ENCODE peak calls at places on chromosomes 7 and 10, in five cellular contexts. K is AG04450, D is fibroblast of pulmonary artery, I is GM13977, Y is right lobe of liver. S is an unnamed sample.

GRCh38 chr7:67937717-67938191 is 941.1 kb downstream of the TYW1 start:
- DNase-seq in K (no peak), I (no peak), Y (no peak), D (peak), S (no peak)

GRCh38 chr10:66259836-66260235 is 666.0 kb upstream of the LRRTM3 start:
- DNase-seq in I (no peak), Y (no peak), D (no peak), K (no peak), S (no peak)

GRCh38 chr10:37860494-37861190 is 3.2 kb upstream of the ZNF248 start:
- DNase-seq in K (peak), I (peak), D (peak), Y (no peak), S (no peak)

GRCh38 chr7:65846008-65846570 is 26.8 kb upstream of the VKORC1L1 start:
- DNase-seq in D (no peak), K (no peak), Y (no peak), I (no peak), S (no peak)

GRCh38 chr7:76343294-76343930 is 15.4 kb downstream of the YWHAG start:
- DNase-seq in D (no peak), Y (no peak), K (no peak), I (no peak), S (no peak)

GRCh38 chr7:43570688-43571365 is 12.1 kb upstream of the STK17A start:
- DNase-seq in I (peak), D (no peak), K (no peak), Y (no peak), S (no peak)

GRCh38 chr10:18713077-18713476 is 53.8 kb downstream of the ARL5B start:
- DNase-seq in D (peak), K (peak), Y (no peak), I (no peak), S (no peak)

GRCh38 chr7:84913731-84914130 is 273.1 kb downstream of the SEMA3D start:
- DNase-seq in D (no peak), K (no peak), Y (no peak), I (no peak), S (no peak)

GRCh38 chr10:101289541-101289940 is 60.3 kb upstream of the LBX1 start:
- DNase-seq in D (no peak), I (no peak), K (no peak), Y (no peak), S (no peak)

GRCh38 chr10:26944261-26944882 is 83.6 kb upstream of the ABI1 start:
- DNase-seq in I (no peak), Y (no peak), D (no peak), K (no peak), S (no peak)

GRCh38 chr7:115475774-115476407 is 554.0 kb downstream of the MDFIC start:
- DNase-seq in K (no peak), D (no peak), I (no peak), Y (no peak), S (no peak)
- TF ChIP-seq CTCF in K (no peak), D (no peak), I (peak), Y (no peak), S (no peak)

GRCh38 chr7:70313251-70313650 is 715.0 kb downstream of the AUTS2 start:
- DNase-seq in D (no peak), I (no peak), K (no peak), Y (no peak), S (no peak)
- TF ChIP-seq CTCF in D (no peak), I (no peak), K (no peak), Y (no peak), S (no peak)

DNA sequence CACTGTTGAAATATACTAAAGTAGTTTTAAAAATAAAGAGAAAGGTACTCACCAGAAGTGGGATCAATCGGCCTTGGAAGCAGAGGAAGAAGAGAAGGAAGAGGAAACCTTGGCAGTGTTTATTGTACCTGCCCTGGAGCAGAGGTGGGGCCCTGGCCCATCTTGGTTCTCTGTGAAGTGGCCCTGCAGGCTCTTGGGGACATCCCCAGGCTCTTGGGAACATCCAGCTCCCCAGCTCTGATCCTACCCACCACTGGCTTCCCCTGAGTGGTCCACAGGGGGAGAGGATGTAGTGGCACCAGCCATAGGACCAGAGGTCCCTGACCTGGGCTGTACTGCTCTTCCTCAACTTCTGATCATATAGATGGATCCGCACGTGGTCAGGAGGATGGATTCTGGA is 22.3 kb upstream of the RET start:
- DNase-seq in Y (no peak), D (no peak), K (no peak), I (no peak), S (peak)
- TF ChIP-seq CTCF in Y (no peak), D (no peak), K (no peak), I (no peak), S (no peak)

GRCh38 chr10:6833458-6834011 is 253.5 kb upstream of the PRKCQ start:
- DNase-seq in D (no peak), I (no peak), Y (no peak), K (no peak), S (no peak)

GRCh38 chr10:6840766-6841165 is 260.7 kb upstream of the PRKCQ start:
- DNase-seq in D (peak), K (peak), I (no peak), Y (no peak), S (no peak)

GRCh38 chr10:6841746-6842145 is 261.7 kb upstream of the PRKCQ start:
- DNase-seq in K (no peak), Y (no peak), D (no peak), I (no peak), S (no peak)

GRCh38 chr10:6840093-6840763 is 260.2 kb upstream of the PRKCQ start:
- DNase-seq in D (peak), Y (no peak), K (no peak), I (no peak), S (no peak)

DNA sequence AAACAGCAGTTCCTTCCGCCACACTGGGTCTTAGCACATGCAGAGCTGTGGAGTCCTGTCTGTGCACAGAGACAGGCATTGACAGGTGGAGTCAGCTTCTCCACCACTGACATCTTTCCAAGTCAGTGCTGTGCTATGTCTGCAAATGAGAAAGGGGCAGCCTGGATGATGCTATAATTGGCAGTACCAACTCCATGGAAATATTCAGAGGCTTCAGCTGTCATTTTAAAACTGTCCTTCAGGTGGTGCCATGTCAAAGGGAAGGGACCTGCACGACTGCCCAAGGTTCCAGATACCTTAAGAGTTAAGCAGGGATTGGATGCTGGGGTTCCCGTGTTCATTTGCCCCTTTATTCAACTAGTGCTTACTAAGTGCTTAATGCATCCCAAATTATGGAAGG is 258.0 kb upstream of the PRKCQ start:
- DNase-seq in K (no peak), D (no peak), Y (no peak), I (no peak), S (no peak)
- TF ChIP-seq CTCF in K (no peak), D (peak), Y (no peak), I (peak), S (peak)

GRCh38 chr7:45199506-45199905 is 41.9 kb downstream of the RAMP3 start:
- DNase-seq in D (no peak), K (no peak), Y (peak), I (no peak), S (no peak)

GRCh38 chr7:45202618-45203017 is 45.0 kb downstream of the RAMP3 start:
- DNase-seq in I (no peak), Y (no peak), D (no peak), K (no peak), S (no peak)

GRCh38 chr7:45203947-45204445 is 46.4 kb downstream of the RAMP3 start:
- DNase-seq in Y (no peak), I (peak), D (peak), K (peak), S (no peak)

GRCh38 chr7:45198986-45199385 is 41.4 kb downstream of the RAMP3 start:
- DNase-seq in D (no peak), Y (peak), I (no peak), K (no peak), S (no peak)

GRCh38 chr7:45203459-45203858 is 45.9 kb downstream of the RAMP3 start:
- DNase-seq in D (no peak), Y (no peak), I (no peak), K (no peak), S (no peak)
- TF ChIP-seq CTCF in D (no peak), Y (no peak), I (no peak), K (no peak), S (no peak)

DNA sequence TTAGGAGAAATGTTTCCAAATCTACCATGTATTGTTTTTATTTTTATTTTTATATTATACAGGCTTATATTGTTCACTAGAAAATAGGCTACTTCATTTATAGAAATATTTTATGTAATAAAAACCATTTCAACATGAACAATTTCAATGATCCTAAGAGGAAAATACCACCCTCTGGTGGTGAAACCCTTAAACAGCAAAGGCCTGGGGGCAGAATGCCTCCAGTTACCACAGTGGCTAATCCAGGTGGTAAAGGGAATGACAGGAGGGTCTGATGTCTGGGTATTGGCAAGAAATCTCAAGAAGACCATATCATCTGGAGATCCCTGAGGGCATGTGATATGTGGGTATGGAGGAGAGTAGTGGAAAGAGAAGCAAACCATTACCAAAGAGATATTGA is 19.3 kb downstream of the MACC1 start:
- DNase-seq in Y (no peak), K (no peak), D (no peak), I (no peak), S (no peak)
- TF ChIP-seq CTCF in Y (peak), K (peak), D (peak), I (peak), S (peak)

S was measured in CD14-positive monocyte.